ENCODE peak calls at places on chromosomes 13 and 19, in five cellular contexts. J is CD4-positive, CD25-positive, alpha-beta regulatory T cell; Q is NCI-H1092 treated with DMSO at 0.1 percent for 48 hours; V is stimulated activated CD8-positive, alpha-beta memory T cell treated with anti-CD3 and anti-CD28 coated beads, Interleukin-15, amount 100 ng/mL, for 1 hour; E is pancreas. X is an unnamed sample.

GRCh38 chr13:110756268-110756667 is 42.8 kb downstream of the ING1 start:
- DNase-seq in J (no peak), Q (no peak), V (no peak), E (no peak), X (no peak)

GRCh38 chr19:20664917-20665781 is 3.8 kb upstream of the ZNF626 start:
- DNase-seq in J (no peak), Q (no peak), V (no peak), E (no peak), X (no peak)

GRCh38 chr19:14381689-14382474 is 638 bp downstream of the ADGRE5 start:
- DNase-seq in J (peak), Q (no peak), V (peak), E (peak), X (no peak)

GRCh38 chr19:38862321-38863059 is 12.7 kb upstream of the HNRNPL start:
- DNase-seq in J (no peak), Q (peak), V (no peak), E (no peak), X (peak)

GRCh38 chr19:10552596-10553053 is 8.9 kb downstream of the ATG4D start:
- DNase-seq in J (no peak), Q (no peak), V (no peak), E (no peak), X (no peak)

GRCh38 chr19:920051-920857 is 3.1 kb downstream of the KISS1R start:
- DNase-seq in J (peak), Q (peak), V (no peak), E (no peak), X (no peak)

GRCh38 chr13:113065406-113066141 is 40.0 kb upstream of the F7 start:
- DNase-seq in J (no peak), Q (no peak), V (no peak), E (no peak), X (no peak)

GRCh38 chr19:51366999-51367564 is 894 bp upstream of the ETFB start:
- DNase-seq in J (peak), Q (no peak), V (no peak), E (peak), X (no peak)

GRCh38 chr13:49543656-49544055 is 41.7 kb downstream of the RCBTB1 start:
- DNase-seq in J (no peak), Q (no peak), V (no peak), E (no peak), X (no peak)

GRCh38 chr19:32373614-32374295 is 28.3 kb downstream of the ZNF507 start:
- DNase-seq in J (no peak), Q (peak), V (no peak), E (peak), X (peak)

GRCh38 chr13:114341003-114341777 is 26.9 kb downstream of the CHAMP1 start:
- DNase-seq in J (peak), Q (no peak), V (no peak), E (no peak), X (no peak)

GRCh38 chr13:113928701-113929627 is 44.9 kb downstream of the C13orf46 start:
- DNase-seq in J (no peak), Q (peak), V (no peak), E (peak), X (no peak)

GRCh38 chr13:45200701-45201230 is at the start of gene KCTD4:
- DNase-seq in J (no peak), Q (no peak), V (no peak), E (no peak), X (no peak)

GRCh38 chr13:27354379-27354778 is 70.0 kb upstream of the GTF3A start:
- DNase-seq in J (no peak), Q (no peak), V (no peak), E (no peak), X (peak)

GRCh38 chr19:12156254-12157058 is at the start of gene ZNF625:
- DNase-seq in J (peak), Q (peak), V (no peak), E (peak), X (peak)

GRCh38 chr19:30423481-30423880 is 51.3 kb downstream of the ZNF536 start:
- DNase-seq in J (no peak), Q (no peak), V (no peak), E (no peak), X (no peak)

GRCh38 chr19:5814847-5815246 is 10.0 kb downstream of the NRTN start:
- DNase-seq in J (no peak), Q (no peak), V (no peak), E (no peak), X (no peak)

GRCh38 chr13:31905896-31906295 is 125.7 kb upstream of the FRY start:
- DNase-seq in J (no peak), Q (no peak), V (no peak), E (no peak), X (no peak)

GRCh38 chr13:58202099-58202498 is 570.6 kb downstream of the PCDH17 start:
- DNase-seq in J (no peak), Q (no peak), V (no peak), E (no peak), X (no peak)

GRCh38 chr19:58261968-58262921 is 16.5 kb upstream of the ZNF8 start:
- DNase-seq in J (no peak), Q (no peak), V (no peak), E (no peak), X (peak)

GRCh38 chr13:73622375-73622774 is 511.8 kb downstream of the KLF12 start:
- DNase-seq in J (no peak), Q (no peak), V (no peak), E (no peak), X (no peak)

GRCh38 chr13:77516342-77516789 is 19.1 kb upstream of the SCEL start:
- DNase-seq in J (no peak), Q (no peak), V (no peak), E (no peak), X (no peak)

GRCh38 chr19:47723573-47723923 is 10.3 kb downstream of the EHD2 start:
- DNase-seq in J (no peak), Q (no peak), V (no peak), E (peak), X (no peak)

GRCh38 chr19:912181-913079 is 589 bp downstream of the R3HDM4 start:
- DNase-seq in J (peak), Q (peak), V (no peak), E (no peak), X (no peak)

GRCh38 chr19:14505488-14506239 is 9.7 kb upstream of the GIPC1 start:
- DNase-seq in J (peak), Q (peak), V (peak), E (no peak), X (peak)

GRCh38 chr13:95301947-95302386 is 716 bp upstream of the ABCC4 start:
- DNase-seq in J (peak), Q (peak), V (peak), E (no peak), X (no peak)

GRCh38 chr19:39558623-39559117 is 18.7 kb upstream of the EID2 start:
- DNase-seq in J (peak), Q (no peak), V (no peak), E (no peak), X (no peak)

GRCh38 chr13:96680898-96681297 is 313.4 kb downstream of the OXGR1 start:
- DNase-seq in J (no peak), Q (no peak), V (no peak), E (no peak), X (no peak)

GRCh38 chr13:45412274-45413049 is 5.7 kb downstream of the SLC25A30 start:
- DNase-seq in J (no peak), Q (no peak), V (no peak), E (no peak), X (no peak)

GRCh38 chr13:40190656-40191100 is 475.8 kb downstream of the FOXO1 start:
- DNase-seq in J (peak), Q (no peak), V (no peak), E (no peak), X (peak)

GRCh38 chr13:105336706-105337582 is 1198.5 kb downstream of the EFNB2 start:
- DNase-seq in J (no peak), Q (no peak), V (no peak), E (no peak), X (no peak)

GRCh38 chr19:28686741-28687140 is 526.2 kb downstream of the UQCRFS1 start:
- DNase-seq in J (no peak), Q (no peak), V (no peak), E (no peak), X (no peak)

GRCh38 chr13:79392882-79393563 is 13.0 kb downstream of the RBM26 start:
- DNase-seq in J (peak), Q (no peak), V (no peak), E (no peak), X (no peak)

X was measured in foreskin melanocyte.